ENCODE peak calls at places on chromosomes 13 and 19, in seven cellular contexts. G is activated CD8-positive, alpha-beta memory T cell treated with anti-CD3 and anti-CD28 coated beads for 4 hours; C is stimulated activated CD4-positive, alpha-beta T cell treated with anti-CD3 and anti-CD28 coated beads, Interleukin-4, amount 100 ng/mL, for 1 hour; A is COR-L47; U is ELF-1; N is EL; L is anterior cingulate cortex. Q is an unnamed sample.

GRCh38 chr19:43594710-43595604 is 977 bp downstream of the IRGQ start:
- DNase-seq in G (peak), L (no peak), A (peak), C (peak), U (peak), N (peak), Q (no peak)

GRCh38 chr13:112877496-112877895 is 91.5 kb upstream of the MCF2L start:
- DNase-seq in C (no peak), N (no peak), A (no peak), G (no peak), L (no peak), U (no peak), Q (no peak)

GRCh38 chr13:73268306-73268705 is 209.5 kb downstream of the KLF5 start:
- DNase-seq in U (no peak), L (no peak), A (peak), N (peak), G (no peak), C (no peak), Q (no peak)

GRCh38 chr13:18954254-18954653 is 227.4 kb downstream of the TUBA3C start:
- DNase-seq in N (no peak), G (no peak), A (no peak), C (no peak), U (no peak), L (no peak), Q (no peak)

GRCh38 chr13:75869981-75870380 is 233.9 kb downstream of the LMO7 start:
- DNase-seq in N (no peak), A (no peak), U (no peak), L (no peak), C (no peak), G (no peak), Q (no peak)

GRCh38 chr13:51849145-51850101 is 4.4 kb upstream of the TMEM272 start:
- DNase-seq in U (peak), C (peak), G (no peak), A (no peak), L (no peak), N (peak), Q (no peak)

GRCh38 chr13:80276371-80277289 is 64.3 kb downstream of the SPRY2 start:
- DNase-seq in C (no peak), G (no peak), U (peak), L (no peak), A (peak), N (peak), Q (peak)

GRCh38 chr13:44278164-44278563 is 95.5 kb upstream of the SERP2 start:
- DNase-seq in L (no peak), U (no peak), C (no peak), A (no peak), N (no peak), G (no peak), Q (no peak)

GRCh38 chr19:13884726-13885591 is 8.0 kb downstream of the NANOS3 start:
- DNase-seq in U (no peak), C (no peak), L (no peak), G (no peak), A (peak), N (no peak), Q (no peak)

GRCh38 chr19:54577334-54577733 is 3.7 kb downstream of the LILRA2 start:
- DNase-seq in L (no peak), U (no peak), G (no peak), A (no peak), C (no peak), N (no peak), Q (no peak)

GRCh38 chr19:28426902-28427232 is 786.1 kb downstream of the UQCRFS1 start:
- DNase-seq in G (no peak), A (no peak), L (no peak), C (no peak), U (no peak), N (peak), Q (no peak)

GRCh38 chr13:31043891-31044657 is 111.6 kb downstream of the TEX26 start:
- DNase-seq in L (peak), G (peak), C (peak), U (peak), A (peak), N (peak), Q (peak)

GRCh38 chr13:44573790-44574465 is 2.2 kb downstream of the TSC22D1 start:
- DNase-seq in A (peak), G (no peak), U (peak), N (peak), C (no peak), L (no peak), Q (no peak)

GRCh38 chr19:49591731-49592485 is 926 bp downstream of the PRR12 start:
- DNase-seq in L (peak), N (peak), C (peak), A (peak), G (no peak), U (peak), Q (peak)

GRCh38 chr13:95276119-95276505 is 25.1 kb downstream of the ABCC4 start:
- DNase-seq in N (no peak), L (no peak), U (no peak), G (no peak), C (no peak), A (no peak), Q (no peak)

GRCh38 chr13:27270594-27271520 is at the start of gene RASL11A:
- DNase-seq in G (peak), A (peak), L (peak), U (peak), C (peak), N (peak), Q (peak)

GRCh38 chr19:43555185-43555770 is 20.0 kb downstream of the XRCC1 start:
- DNase-seq in C (peak), N (peak), G (peak), U (peak), A (peak), L (peak), Q (peak)

GRCh38 chr19:54430306-54431254 is 15.3 kb downstream of the TTYH1 start:
- DNase-seq in A (peak), C (peak), L (peak), U (peak), G (no peak), N (peak), Q (peak)

GRCh38 chr13:21576424-21576823 is 27.5 kb downstream of the MICU2 start:
- DNase-seq in C (no peak), A (no peak), N (peak), L (no peak), U (no peak), G (no peak), Q (no peak)